ENCODE peak calls at places on chromosomes 13 and 19, in seven cellular contexts. B, U, X, L, T, Q and D are unnamed samples.

GRCh38 chr13:110516500-110516899 is 45.0 kb downstream of the RAB20 start:
- DNase-seq in X (no peak), L (no peak), U (no peak), Q (no peak), T (no peak), B (no peak), D (no peak)

GRCh38 chr13:104008571-104009435 is 942.6 kb upstream of the SLC10A2 start:
- DNase-seq in X (no peak), Q (no peak), L (no peak), T (no peak), B (no peak), U (no peak), D (no peak)

GRCh38 chr13:29513002-29513980 is 82.2 kb downstream of the SLC7A1 start:
- DNase-seq in U (peak), B (peak), L (no peak), T (no peak), X (no peak), Q (no peak), D (no peak)

GRCh38 chr19:20233105-20233504 is 66.1 kb downstream of the ZNF486 start:
- DNase-seq in L (no peak), T (no peak), U (no peak), X (no peak), B (no peak), Q (no peak), D (no peak)

GRCh38 chr13:114164027-114164426 is 15.0 kb upstream of the CFAP97D2 start:
- DNase-seq in L (no peak), Q (peak), U (no peak), T (no peak), X (no peak), B (no peak), D (no peak)

GRCh38 chr13:112153364-112153763 is 86.4 kb downstream of the SOX1 start:
- DNase-seq in T (no peak), L (no peak), B (no peak), U (no peak), X (no peak), Q (no peak), D (no peak)

GRCh38 chr19:56874530-56874929 is 34.0 kb upstream of the PEG3 start:
- DNase-seq in L (no peak), U (no peak), T (no peak), X (no peak), Q (no peak), B (no peak), D (no peak)

GRCh38 chr13:36148436-36148835 is 17.3 kb upstream of the DCLK1 start:
- DNase-seq in B (peak), U (no peak), L (no peak), Q (no peak), T (no peak), X (no peak), D (no peak)